ENCODE peak calls at places on chromosomes 3 and 15, in four cellular contexts. N is MM.1S, J is OCI-LY7, C is GM23248. X is an unnamed sample.

GRCh38 chr3:59850352-59850870 is 800.6 kb upstream of the CFAP20DC start:
- DNase-seq in N (no peak), J (no peak), C (no peak), X (no peak)

GRCh38 chr15:31032959-31033358 is 41.5 kb upstream of the MTMR10 start:
- DNase-seq in N (no peak), J (no peak), C (peak; percentile 41), X (no peak)

GRCh38 chr3:14523792-14524191 is 16.4 kb downstream of the GRIP2 start:
- DNase-seq in N (no peak), J (no peak), C (peak; percentile 25), X (peak; percentile 32)

GRCh38 chr15:74203914-74204431 is 1.4 kb upstream of the STRA6 start:
- DNase-seq in N (no peak), J (no peak), C (peak; percentile 59), X (peak; percentile 69)

GRCh38 chr3:110243081-110243480 is 828.5 kb upstream of the NECTIN3 start:
- DNase-seq in N (no peak), J (no peak), C (peak; percentile 49), X (no peak)

GRCh38 chr3:45917146-45917885 is 25.9 kb upstream of the CXCR6 start:
- DNase-seq in N (no peak), J (no peak), C (no peak), X (no peak)

GRCh38 chr3:88896026-88896425 is 211.4 kb upstream of the EPHA3 start:
- DNase-seq in N (no peak), J (no peak), C (no peak), X (no peak)

GRCh38 chr3:112857526-112857925 is 10.9 kb upstream of the CD200R1L start:
- DNase-seq in N (no peak), J (no peak), C (no peak), X (no peak)

GRCh38 chr3:43726511-43726910 is 35.8 kb downstream of the ABHD5 start:
- DNase-seq in N (no peak), J (no peak), C (peak; percentile 80), X (no peak)

GRCh38 chr3:68288050-68288449 is 633.6 kb upstream of the SUCLG2 start:
- DNase-seq in N (no peak), J (no peak), C (no peak), X (no peak)

GRCh38 chr3:196214783-196215441 is 1.4 kb upstream of the SLC51A start:
- DNase-seq in N (no peak), J (no peak), C (no peak), X (no peak)

GRCh38 chr3:49607796-49608195 is 53.5 kb downstream of the BSN start:
- DNase-seq in N (no peak), J (no peak), C (no peak), X (no peak)

GRCh38 chr15:100893261-100893963 is 13.8 kb downstream of the ALDH1A3 start:
- DNase-seq in N (no peak), J (no peak), C (no peak), X (no peak)

GRCh38 chr15:100007609-100008008 is 274.4 kb upstream of the LYSMD4 start:
- DNase-seq in N (no peak), J (no peak), C (no peak), X (no peak)

GRCh38 chr3:15215996-15216395 is 9.9 kb downstream of the CAPN7 start:
- DNase-seq in N (no peak), J (peak; percentile 20), C (peak; percentile 40), X (no peak)

GRCh38 chr3:45145681-45146614 is at the start of gene CDCP1:
- DNase-seq in N (no peak), J (no peak), C (peak; percentile 40), X (peak; percentile 36)

GRCh38 chr3:48209438-48209837 is 13.9 kb upstream of the CAMP start:
- DNase-seq in N (no peak), J (no peak), C (no peak), X (no peak)

DNA sequence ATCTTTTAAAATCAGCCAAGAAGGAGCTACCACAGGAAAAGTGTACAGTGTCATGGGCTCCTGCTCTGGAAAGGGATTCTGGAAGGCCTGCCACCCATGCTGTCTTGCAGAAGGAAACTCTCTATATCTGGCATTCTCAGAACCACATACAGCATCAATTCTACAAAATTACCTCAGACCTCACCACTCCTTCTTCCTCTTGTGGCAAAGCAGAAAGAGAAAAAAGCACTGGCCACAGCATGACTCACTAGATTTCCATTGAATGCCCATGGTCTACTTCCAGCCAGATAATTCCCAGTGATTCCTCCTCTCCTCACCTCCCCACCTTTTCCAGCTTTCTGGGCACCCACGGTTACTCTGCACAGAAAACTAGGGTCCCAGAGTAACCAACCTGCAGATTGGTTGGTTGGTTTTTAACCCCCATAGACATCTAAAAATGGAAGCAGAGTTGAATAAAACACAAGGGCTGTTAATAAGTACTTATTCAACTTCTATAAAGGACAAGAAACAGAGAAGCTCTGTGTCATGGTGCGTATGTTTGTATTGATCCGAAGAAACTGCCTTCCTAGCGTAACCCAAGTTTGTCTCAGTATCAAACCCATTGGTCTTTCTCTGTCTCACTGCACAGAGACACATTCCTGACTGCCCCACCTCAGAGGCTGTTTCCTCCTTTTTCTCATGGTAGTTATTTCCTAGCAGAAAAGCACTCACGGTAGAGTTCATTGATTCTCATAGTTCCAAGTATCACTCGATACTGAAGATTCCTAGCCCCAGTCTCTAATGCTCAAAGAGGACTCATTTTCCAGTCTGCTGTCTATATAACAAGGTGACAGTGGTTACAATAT is 67.7 kb downstream of the LDHAL6B start:
- DNase-seq in N (no peak), J (no peak), C (peak; percentile 71), X (no peak)
- TF ChIP-seq EZH2phosphoT487 in N (no peak), J (no peak), C (no peak), X (no peak)

GRCh38 chr3:147049901-147050300 is 356.4 kb downstream of the ZIC4 start:
- DNase-seq in N (no peak), J (no peak), C (peak; percentile 1), X (no peak)
- TF ChIP-seq EZH2phosphoT487 in N (no peak), J (no peak), C (no peak), X (no peak)

DNA sequence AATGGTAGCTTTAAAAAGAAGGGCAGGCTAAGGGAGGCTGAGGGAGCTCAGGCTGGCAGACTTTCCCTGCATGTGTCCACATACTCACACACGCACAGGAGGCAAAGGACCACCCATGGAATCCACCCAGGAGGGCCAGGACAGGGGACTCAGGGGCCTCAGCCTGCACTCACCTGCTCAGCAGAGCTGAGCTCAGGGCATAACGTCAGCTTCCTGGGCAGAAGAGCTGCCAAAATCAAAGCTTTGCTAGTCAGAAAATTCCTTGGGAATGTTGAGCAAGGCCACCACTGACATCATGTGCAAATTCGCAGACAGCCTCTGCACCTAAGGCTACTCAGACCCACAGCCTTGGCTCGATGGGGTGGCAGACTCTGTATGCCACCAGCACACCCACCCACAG is 16.4 kb upstream of the ALAS1 start:
- DNase-seq in N (no peak), J (no peak), C (peak; percentile 83), X (no peak)
- TF ChIP-seq EZH2phosphoT487 in N (no peak), J (no peak), C (no peak), X (no peak)

GRCh38 chr15:55319537-55320325 is 709 bp downstream of the PIGB start:
- DNase-seq in N (peak; percentile 47), J (peak; percentile 71), C (peak; percentile 72), X (peak; percentile 7)
- TF ChIP-seq EZH2phosphoT487 in N (no peak), J (no peak), C (no peak), X (no peak)

GRCh38 chr3:126155280-126155640 is 25.1 kb downstream of the ALDH1L1 start:
- DNase-seq in N (no peak), J (no peak), C (no peak), X (no peak)

GRCh38 chr3:126157083-126157768 is 23.2 kb downstream of the ALDH1L1 start:
- DNase-seq in N (no peak), J (no peak), C (no peak), X (no peak)

GRCh38 chr3:126158016-126158911 is 22.1 kb downstream of the ALDH1L1 start:
- DNase-seq in N (no peak), J (no peak), C (no peak), X (no peak)

GRCh38 chr3:126155819-126156218 is 24.6 kb downstream of the ALDH1L1 start:
- DNase-seq in N (no peak), J (no peak), C (no peak), X (no peak)

DNA sequence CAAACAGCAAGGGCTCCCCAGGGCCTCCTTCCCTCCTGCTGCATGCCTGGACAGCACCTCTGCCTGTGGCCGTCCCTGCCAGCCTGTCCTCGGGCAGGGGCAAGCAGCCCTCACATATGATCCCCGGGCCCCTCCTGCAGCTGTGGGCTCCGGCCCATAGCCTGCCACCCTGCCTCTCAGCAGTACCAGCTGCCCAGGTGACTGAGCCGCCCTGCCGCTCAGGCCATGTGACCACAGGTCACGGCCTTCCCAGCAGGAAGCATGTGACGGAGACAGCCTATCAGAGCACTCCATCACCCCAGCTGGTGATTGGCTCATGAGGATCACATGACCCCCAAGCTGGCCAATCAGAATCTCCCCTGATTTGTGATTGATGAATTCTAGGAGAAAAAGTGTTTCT is 23.9 kb downstream of the ALDH1L1 start:
- DNase-seq in N (peak; percentile 19), J (peak; percentile 7), C (no peak), X (no peak)
- TF ChIP-seq EZH2phosphoT487 in N (no peak), J (no peak), C (no peak), X (no peak)

X was measured in neural progenitor cell.